ENCODE peak calls at places on chromosomes 6 and 20, in six cellular contexts. B, V, R, S, D and E are unnamed samples.

GRCh38 chr20:15491564-15491963 is 1081.7 kb downstream of the KIF16B start:
- DNase-seq in R (no peak), D (peak), B (no peak), S (no peak), V (no peak), E (no peak)

GRCh38 chr6:165847407-165848098 is 184.5 kb upstream of the PDE10A start:
- DNase-seq in R (peak), S (no peak), V (no peak), D (no peak), B (no peak), E (peak)

GRCh38 chr20:43752561-43753301 is 25.9 kb upstream of the GTSF1L start:
- DNase-seq in V (peak), D (no peak), R (no peak), B (no peak), S (peak), E (peak)

GRCh38 chr20:61549865-61550264 is 297.8 kb downstream of the CDH4 start:
- DNase-seq in D (no peak), R (no peak), B (no peak), V (no peak), S (no peak), E (no peak)

GRCh38 chr20:19427480-19427879 is 215.0 kb downstream of the SLC24A3 start:
- DNase-seq in R (no peak), B (peak), V (no peak), D (no peak), S (no peak), E (no peak)

GRCh38 chr6:14396826-14397517 is 279.4 kb downstream of the CD83 start:
- DNase-seq in V (no peak), B (peak), D (peak), S (no peak), R (no peak), E (no peak)

GRCh38 chr6:42084889-42085288 is 34.6 kb downstream of the TAF8 start:
- DNase-seq in S (no peak), D (no peak), R (no peak), V (no peak), B (no peak), E (no peak)

GRCh38 chr20:17617868-17618672 is 48.2 kb downstream of the DSTN start:
- DNase-seq in D (no peak), R (peak), B (no peak), V (no peak), S (no peak), E (no peak)

GRCh38 chr20:24863356-24863755 is 85.7 kb upstream of the CST7 start:
- DNase-seq in B (no peak), V (no peak), S (no peak), R (no peak), D (no peak), E (peak)

GRCh38 chr6:138336221-138336620 is 41.5 kb upstream of the SMIM28 start:
- DNase-seq in V (no peak), D (no peak), R (no peak), S (no peak), B (no peak), E (no peak)

GRCh38 chr6:140083375-140083774 is 708.9 kb upstream of the CITED2 start:
- DNase-seq in D (no peak), V (no peak), B (no peak), S (no peak), R (no peak), E (no peak)

GRCh38 chr6:41294463-41294862 is 8.0 kb upstream of the TREM1 start:
- DNase-seq in D (no peak), R (no peak), B (no peak), S (no peak), V (no peak), E (no peak)

GRCh38 chr20:53839423-53840176 is 230.8 kb downstream of the BCAS1 start:
- DNase-seq in B (no peak), D (no peak), S (peak), R (no peak), V (no peak), E (no peak)

GRCh38 chr20:32387262-32387661 is 29.1 kb downstream of the ASXL1 start:
- DNase-seq in D (no peak), V (no peak), B (no peak), R (no peak), S (no peak), E (no peak)

GRCh38 chr6:144762450-144762849 is 477.3 kb downstream of the UTRN start:
- DNase-seq in S (no peak), R (no peak), D (no peak), V (no peak), B (no peak), E (no peak)

GRCh38 chr6:35417979-35418661 is 34.0 kb upstream of the FANCE start:
- DNase-seq in S (no peak), R (no peak), D (no peak), V (no peak), B (no peak), E (no peak)

GRCh38 chr20:52295556-52295955 is 104.0 kb upstream of the ZFP64 start:
- DNase-seq in V (no peak), S (no peak), B (no peak), D (no peak), R (no peak), E (no peak)

GRCh38 chr6:20202070-20202658 is 10.1 kb downstream of the MBOAT1 start:
- DNase-seq in V (no peak), S (no peak), D (no peak), R (no peak), B (no peak), E (no peak)

GRCh38 chr6:30493643-30494250 is 4.4 kb downstream of the HLA-E start:
- DNase-seq in V (no peak), B (no peak), D (no peak), R (no peak), S (no peak), E (no peak)

GRCh38 chr6:81988446-81988845 is 236.0 kb upstream of the TENT5A start:
- DNase-seq in D (no peak), S (no peak), R (no peak), V (no peak), B (no peak), E (no peak)

GRCh38 chr20:43191946-43192847 is 2.5 kb upstream of the PTPRT start:
- DNase-seq in V (no peak), S (no peak), B (peak), R (no peak), D (peak), E (no peak)

GRCh38 chr6:170263410-170263809 is 27.5 kb downstream of the DLL1 start:
- DNase-seq in D (no peak), B (no peak), V (no peak), S (no peak), R (no peak), E (no peak)

GRCh38 chr20:25081065-25081729 is 744 bp downstream of the VSX1 start:
- DNase-seq in B (peak), S (no peak), D (no peak), V (no peak), R (no peak), E (no peak)

GRCh38 chr6:104402572-104402971 is 457.1 kb downstream of the HACE1 start:
- DNase-seq in V (peak), R (no peak), B (no peak), D (no peak), S (no peak), E (no peak)

GRCh38 chr6:360791-361373 is 30.7 kb upstream of the IRF4 start:
- DNase-seq in R (no peak), B (no peak), V (no peak), D (no peak), S (no peak), E (no peak)
- H3K4me3 ChIP-seq in R (no peak), B (no peak), V (no peak), D (no peak), S (no peak), E (no peak)

DNA sequence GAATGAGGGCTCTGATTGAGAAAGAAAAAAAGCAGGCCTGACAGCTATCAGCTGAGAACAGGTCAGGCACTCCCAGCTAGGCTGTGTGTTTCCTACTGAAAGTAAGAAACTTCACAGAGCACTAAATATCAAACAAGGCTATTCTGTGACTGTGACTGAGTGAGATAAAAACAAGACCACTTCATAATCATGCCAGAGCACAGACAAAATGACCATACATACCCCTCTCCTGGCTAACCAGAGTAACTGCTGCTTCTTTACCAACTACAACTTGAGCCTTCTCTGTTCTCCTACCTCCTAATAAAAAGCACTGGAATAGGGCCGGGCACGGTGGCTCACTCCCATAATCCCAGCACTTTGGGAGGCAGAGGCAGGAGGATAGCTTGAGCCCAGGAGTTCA is 6.8 kb upstream of the BTN1A1 start:
- DNase-seq in B (peak), D (no peak), R (no peak), V (no peak), S (no peak), E (no peak)
- TF ChIP-seq CTCF in B (peak), D (no peak), R (no peak), V (peak), S (no peak), E (peak)

GRCh38 chr20:64188682-64189529 is 24.7 kb downstream of the MYT1 start:
- DNase-seq in S (no peak), V (no peak), B (no peak), R (no peak), D (peak), E (no peak)

GRCh38 chr20:64188071-64188470 is 23.8 kb downstream of the MYT1 start:
- DNase-seq in S (no peak), D (no peak), V (no peak), R (no peak), B (no peak), E (no peak)

GRCh38 chr20:64189530-64189966 is 25.3 kb downstream of the MYT1 start:
- DNase-seq in D (no peak), B (no peak), V (no peak), R (no peak), S (no peak), E (no peak)

GRCh38 chr20:64191002-64191401 is 26.8 kb downstream of the MYT1 start:
- DNase-seq in S (no peak), B (no peak), V (no peak), D (no peak), R (no peak), E (no peak)

DNA sequence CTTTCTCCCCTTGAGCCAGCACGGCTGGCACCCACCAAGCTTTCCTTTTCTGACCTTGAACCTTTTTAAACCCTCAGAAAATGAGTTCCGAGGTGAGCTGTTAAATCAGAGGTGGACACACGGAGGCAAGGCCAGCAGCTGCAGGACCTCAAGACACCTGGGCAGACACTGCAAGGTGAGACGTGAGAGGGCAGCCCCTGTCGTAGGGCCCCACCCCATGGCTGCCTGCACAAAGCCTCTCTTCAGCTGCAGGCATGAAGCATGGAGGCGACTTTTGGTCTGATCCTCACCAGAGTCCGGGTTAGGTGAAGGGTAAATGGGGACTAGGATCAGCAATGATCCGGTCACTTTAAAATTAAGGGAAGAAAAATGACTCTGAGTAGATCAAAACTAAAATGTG is 25.7 kb downstream of the MYT1 start:
- DNase-seq in S (no peak), D (no peak), B (no peak), R (no peak), V (no peak), E (no peak)
- H3K4me3 ChIP-seq in S (no peak), D (no peak), B (no peak), R (no peak), V (no peak), E (no peak)

DNA sequence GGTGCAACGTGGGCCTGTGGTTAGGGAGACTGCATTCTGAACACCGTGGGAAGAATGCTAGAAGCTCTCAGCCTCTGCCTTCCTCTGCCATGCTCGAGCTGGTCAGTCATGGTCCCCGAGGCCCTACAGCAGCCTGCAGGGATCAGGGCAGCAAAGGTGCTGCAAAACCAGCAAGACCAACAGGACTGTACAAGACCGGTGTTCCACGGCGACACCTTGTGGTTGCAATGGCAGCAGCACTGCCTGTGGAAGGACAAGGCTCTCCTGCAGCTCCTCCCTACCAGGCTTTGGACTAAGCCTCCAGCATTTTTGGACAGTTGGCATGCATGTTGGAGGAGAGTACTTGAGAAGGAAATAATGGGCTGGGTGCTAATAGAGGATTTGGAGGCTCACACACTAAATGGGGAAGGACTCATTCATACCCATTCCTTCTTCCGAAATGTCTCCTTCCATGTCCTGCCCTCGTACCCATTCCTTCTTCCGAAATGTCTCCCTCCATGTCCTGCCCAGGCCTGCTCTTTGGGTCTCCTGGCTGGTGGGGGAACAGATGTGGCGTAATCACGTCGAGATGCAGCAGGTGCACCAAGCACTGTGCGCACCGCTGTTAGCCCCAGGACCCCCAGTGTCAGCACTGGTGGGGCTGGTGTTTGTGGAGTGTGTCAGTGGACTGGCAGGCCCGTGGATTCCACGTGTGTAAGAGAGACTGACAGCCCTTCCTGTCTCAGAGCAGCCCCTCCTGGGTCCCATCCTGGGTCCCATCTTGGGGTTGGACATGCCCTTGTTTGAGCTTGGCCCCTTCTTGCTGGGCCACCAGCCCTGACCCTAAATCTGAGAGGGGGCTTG is 18.6 kb upstream of the MYT1 start:
- DNase-seq in V (no peak), R (no peak), B (no peak), S (no peak), D (no peak), E (no peak)
- TF ChIP-seq CTCF in V (no peak), R (no peak), B (no peak), S (no peak), D (peak), E (no peak)